ENCODE peak calls at places on chromosomes 2 and 18, in seven cellular contexts. D is A549, A is HCT116, X is K562, O is GM23338, W is GM12878, H is SK-N-SH. T is an unnamed sample.

GRCh38 chr18:78960709-78961108 is 18.9 kb upstream of the SALL3 start:
- DNase-seq in D (no peak), A (no peak), X (no peak), O (no peak), W (no peak), H (no peak), T (no peak)

GRCh38 chr2:20453087-20453486 is 6.2 kb downstream of the RHOB start:
- DNase-seq in D (no peak), A (no peak), X (no peak), O (no peak), W (no peak), H (no peak), T (no peak)

GRCh38 chr2:166171210-166171609 is 43.4 kb upstream of the SCN1A start:
- DNase-seq in D (no peak), A (no peak), X (no peak), O (no peak), W (no peak), H (no peak), T (no peak)

GRCh38 chr2:111185496-111186022 is 64.8 kb downstream of the BCL2L11 start:
- DNase-seq in D (no peak), A (no peak), X (no peak), O (no peak), W (no peak), H (no peak), T (no peak)

GRCh38 chr2:25894135-25894830 is 16.0 kb upstream of the ASXL2 start:
- DNase-seq in D (no peak), A (no peak), X (no peak), O (no peak), W (no peak), H (peak), T (no peak)

GRCh38 chr18:76518543-76519155 is 23.6 kb upstream of the ZNF516 start:
- DNase-seq in D (no peak), A (no peak), X (no peak), O (peak), W (no peak), H (no peak), T (no peak)

GRCh38 chr2:224584111-224584764 is 925 bp downstream of the CUL3 start:
- DNase-seq in D (peak), A (no peak), X (no peak), O (peak), W (no peak), H (peak), T (no peak)

GRCh38 chr2:240947176-240947575 is 41.0 kb downstream of the CROCC2 start:
- DNase-seq in D (no peak), A (no peak), X (no peak), O (no peak), W (no peak), H (no peak), T (no peak)

GRCh38 chr2:17355608-17356329 is 162.5 kb downstream of the RAD51AP2 start:
- DNase-seq in D (peak), A (no peak), X (no peak), O (no peak), W (peak), H (no peak), T (no peak)

GRCh38 chr18:37409870-37410269 is 155.7 kb downstream of the CELF4 start:
- DNase-seq in D (no peak), A (no peak), X (no peak), O (peak), W (no peak), H (no peak), T (no peak)

GRCh38 chr2:28345619-28346018 is 47.0 kb upstream of the FOSL2 start:
- DNase-seq in D (no peak), A (no peak), X (no peak), O (no peak), W (no peak), H (no peak), T (no peak)

GRCh38 chr2:180663016-180663471 is 317.4 kb upstream of the UBE2E3 start:
- DNase-seq in D (no peak), A (no peak), X (no peak), O (no peak), W (no peak), H (no peak), T (no peak)

GRCh38 chr2:12769492-12770105 is 52.9 kb downstream of the TRIB2 start:
- DNase-seq in D (no peak), A (no peak), X (no peak), O (peak), W (no peak), H (no peak), T (peak)

GRCh38 chr18:24497052-24497754 is 36.8 kb downstream of the HRH4 start:
- DNase-seq in D (no peak), A (no peak), X (no peak), O (no peak), W (no peak), H (no peak), T (no peak)

GRCh38 chr18:41938445-41938844 is 16.6 kb upstream of the PIK3C3 start:
- DNase-seq in D (no peak), A (no peak), X (no peak), O (peak), W (no peak), H (no peak), T (no peak)

DNA sequence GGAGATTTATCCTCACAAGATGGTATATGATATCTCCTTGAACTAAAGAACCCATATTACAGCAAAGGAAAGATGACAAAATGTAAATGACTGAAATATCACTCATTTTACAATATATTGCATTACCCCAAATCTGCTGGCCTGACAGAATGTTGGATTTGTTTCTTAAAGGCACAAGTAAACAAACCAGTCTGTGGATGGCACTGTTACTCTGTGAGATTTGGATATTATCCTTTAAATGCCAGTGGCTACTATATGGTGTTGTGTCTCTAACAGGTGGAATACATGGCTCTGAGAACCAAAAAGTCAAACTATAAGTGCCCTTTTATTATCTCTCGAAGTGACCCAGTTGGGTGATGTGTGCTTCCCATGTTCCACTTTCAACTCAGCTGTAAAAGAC is 125.7 kb downstream of the PDE1A start:
- DNase-seq in D (no peak), A (no peak), X (no peak), O (no peak), W (no peak), H (no peak), T (no peak)
- TF ChIP-seq CTCF in D (peak), A (no peak), X (no peak), O (no peak), W (no peak), H (peak), T (no peak)

GRCh38 chr2:74763962-74764428 is 69.9 kb upstream of the HK2 start:
- DNase-seq in D (no peak), A (no peak), X (no peak), O (no peak), W (no peak), H (no peak), T (no peak)

GRCh38 chr2:74764429-74765272 is 69.3 kb upstream of the HK2 start:
- DNase-seq in D (no peak), A (no peak), X (no peak), O (no peak), W (no peak), H (no peak), T (peak)

GRCh38 chr2:74762789-74763188 is 71.1 kb upstream of the HK2 start:
- DNase-seq in D (no peak), A (no peak), X (peak), O (no peak), W (no peak), H (no peak), T (no peak)

GRCh38 chr2:74759991-74760390 is 73.9 kb upstream of the HK2 start:
- DNase-seq in D (no peak), A (no peak), X (no peak), O (no peak), W (no peak), H (no peak), T (no peak)

DNA sequence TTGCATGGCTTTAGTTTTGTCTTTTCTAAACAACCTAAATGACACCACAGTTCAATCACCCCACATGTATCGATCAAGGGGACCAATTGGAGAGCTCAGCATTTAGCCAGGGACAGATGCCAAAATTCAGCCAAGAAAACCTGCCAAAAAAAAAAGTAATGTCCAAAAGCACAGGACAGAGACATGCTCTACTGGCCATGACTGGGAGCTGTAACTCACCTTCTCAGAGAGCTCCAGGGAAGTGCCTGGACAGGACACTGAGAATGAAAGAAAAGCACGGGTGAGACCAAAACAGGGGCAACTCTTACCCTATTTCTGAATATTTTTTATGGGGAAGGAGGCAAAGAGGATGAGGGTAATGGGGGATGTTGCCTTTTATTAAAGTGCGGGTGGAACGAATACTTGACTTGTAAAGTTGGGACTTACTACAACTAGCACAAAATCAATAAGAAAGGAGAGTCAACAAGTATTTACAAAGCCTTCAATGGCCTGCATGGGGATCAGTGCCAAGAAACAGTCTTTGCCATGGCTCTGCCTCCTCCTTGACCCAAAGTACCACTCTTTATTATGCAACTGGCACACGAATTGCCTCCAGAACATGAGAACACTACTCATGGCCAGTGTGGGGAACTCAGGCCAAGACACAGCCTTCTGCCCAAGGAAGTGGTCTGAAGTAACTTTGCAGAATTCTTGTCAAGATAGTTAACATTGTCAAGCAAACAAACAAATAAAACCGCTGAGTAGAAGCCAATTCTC is 72.9 kb upstream of the HK2 start:
- DNase-seq in D (no peak), A (no peak), X (no peak), O (no peak), W (no peak), H (no peak), T (no peak)
- TF ChIP-seq REST in D (no peak), A (no peak), X (no peak), O (no peak), W (no peak), H (no peak), T (no peak)

GRCh38 chr2:204339212-204339715 is 206.0 kb upstream of the PARD3B start:
- DNase-seq in D (no peak), A (no peak), X (no peak), O (peak), W (no peak), H (no peak), T (no peak)
- H3K4me3 ChIP-seq in D (peak), A (no peak), X (no peak), O (no peak), W (no peak), H (no peak), T (no peak)

GRCh38 chr2:118737690-118738089 is 109.8 kb downstream of the EN1 start:
- DNase-seq in D (no peak), A (no peak), X (no peak), O (no peak), W (no peak), H (no peak), T (no peak)

GRCh38 chr2:118729760-118730159 is 117.7 kb downstream of the EN1 start:
- DNase-seq in D (no peak), A (no peak), X (no peak), O (no peak), W (no peak), H (no peak), T (no peak)

GRCh38 chr2:118728984-118729383 is 118.5 kb downstream of the EN1 start:
- DNase-seq in D (no peak), A (no peak), X (no peak), O (no peak), W (no peak), H (no peak), T (no peak)

GRCh38 chr2:118731396-118731795 is 116.1 kb downstream of the EN1 start:
- DNase-seq in D (no peak), A (no peak), X (no peak), O (no peak), W (no peak), H (no peak), T (no peak)

DNA sequence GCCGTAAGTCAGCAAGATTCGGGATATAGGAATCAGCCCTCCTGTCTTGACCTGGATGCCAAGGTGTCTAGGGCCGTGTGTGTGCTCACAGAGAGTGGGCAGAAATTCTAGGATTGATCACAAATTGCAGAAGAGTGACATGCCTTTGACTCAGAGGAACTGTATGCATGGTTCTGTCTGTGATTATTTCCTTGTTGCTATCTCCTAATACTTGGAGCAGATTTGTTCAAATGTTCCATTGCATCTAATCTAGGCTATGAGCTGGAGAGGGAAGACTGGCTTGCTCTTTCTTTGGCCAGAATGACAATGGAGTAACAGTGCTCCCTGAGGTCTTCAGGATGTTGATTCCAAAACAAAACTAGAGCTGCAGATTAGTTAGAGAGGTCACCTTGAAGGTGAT is 115.0 kb downstream of the EN1 start:
- DNase-seq in D (no peak), A (no peak), X (no peak), O (no peak), W (no peak), H (no peak), T (no peak)
- TF ChIP-seq CTCF in D (no peak), A (no peak), X (no peak), O (no peak), W (no peak), H (no peak), T (no peak)

T was measured in HL-60.